ENCODE peak calls at places on chromosomes 7 and 10, in seven cellular contexts. A, O, F, D, P, S and H are unnamed samples.

GRCh38 chr7:83806538-83806937 is 157.6 kb upstream of the SEMA3E start:
- DNase-seq in P (no peak), F (no peak), O (no peak), A (no peak), S (no peak), D (no peak), H (no peak)

GRCh38 chr10:97196213-97197029 is 10.7 kb upstream of the SLIT1 start:
- DNase-seq in P (peak), F (peak), D (peak), S (peak), A (peak), O (peak), H (no peak)

GRCh38 chr7:741191-741671 is 14.2 kb upstream of the PRKAR1B start:
- DNase-seq in F (no peak), S (no peak), D (no peak), O (peak), A (no peak), P (peak), H (no peak)

GRCh38 chr10:77936697-77937567 is 10.4 kb upstream of the DLG5 start:
- DNase-seq in F (no peak), A (no peak), O (no peak), P (no peak), D (no peak), S (no peak), H (no peak)

GRCh38 chr7:77570330-77571011 is 33.4 kb downstream of the PTPN12 start:
- DNase-seq in F (peak), O (no peak), S (peak), D (peak), P (no peak), A (peak), H (peak)

GRCh38 chr10:26627320-26627719 is 70.2 kb upstream of the PDSS1 start:
- DNase-seq in A (no peak), F (no peak), S (peak), O (peak), D (no peak), P (no peak), H (no peak)

GRCh38 chr10:21758671-21759070 is 224.6 kb downstream of the MLLT10 start:
- DNase-seq in S (no peak), P (no peak), D (no peak), O (no peak), F (no peak), A (no peak), H (no peak)

GRCh38 chr10:79123547-79123963 is 54.8 kb downstream of the ZMIZ1 start:
- DNase-seq in F (no peak), D (no peak), P (no peak), S (no peak), O (no peak), A (no peak), H (no peak)

GRCh38 chr10:73043766-73044377 is 52.8 kb downstream of the P4HA1 start:
- DNase-seq in F (no peak), A (no peak), S (peak), D (no peak), P (no peak), O (no peak), H (no peak)

GRCh38 chr7:66953044-66953427 is 32.0 kb downstream of the TMEM248 start:
- DNase-seq in S (no peak), P (no peak), D (no peak), O (no peak), A (no peak), F (no peak), H (no peak)

GRCh38 chr10:36313142-36313541 is 671.0 kb upstream of the FZD8 start:
- DNase-seq in O (no peak), P (no peak), A (no peak), D (no peak), F (no peak), S (no peak), H (no peak)

GRCh38 chr7:69599211-69599878 is 1.1 kb downstream of the AUTS2 start:
- DNase-seq in A (peak), F (no peak), O (peak), D (no peak), P (peak), S (no peak), H (no peak)

GRCh38 chr7:1382553-1383397 is 76.5 kb downstream of the MICALL2 start:
- DNase-seq in F (no peak), O (no peak), S (no peak), A (no peak), P (no peak), D (no peak), H (no peak)

GRCh38 chr7:98165827-98166667 is 45.2 kb upstream of the BHLHA15 start:
- DNase-seq in D (peak), S (peak), O (peak), P (no peak), A (peak), F (peak), H (no peak)

GRCh38 chr7:109259151-109259550 is 689.5 kb downstream of the DNAJB9 start:
- DNase-seq in A (no peak), D (no peak), P (no peak), F (no peak), S (no peak), O (peak), H (no peak)

GRCh38 chr10:124550305-124551034 is 88.8 kb downstream of the LHPP start:
- DNase-seq in O (no peak), F (no peak), S (no peak), P (no peak), D (no peak), A (no peak), H (no peak)

GRCh38 chr10:102208311-102209035 is 17.6 kb upstream of the ELOVL3 start:
- DNase-seq in F (no peak), P (no peak), D (no peak), S (no peak), A (no peak), O (no peak), H (peak)

GRCh38 chr10:27911006-27911405 is 87.9 kb downstream of the ODAD2 start:
- DNase-seq in S (no peak), O (no peak), D (no peak), F (no peak), A (no peak), P (no peak), H (no peak)